ENCODE peak calls at places on chromosomes 12 and 14, in four cellular contexts. I, T, R and J are unnamed samples.

GRCh38 chr12:27463826-27464554 is 17.5 kb downstream of the SMCO2 start:
- DNase-seq in I (no peak), T (no peak), R (peak; percentile 90), J (no peak)

GRCh38 chr12:15830538-15830937 is 41.4 kb upstream of the EPS8 start:
- DNase-seq in I (no peak), T (peak; percentile 7), R (peak; percentile 65), J (no peak)

GRCh38 chr14:53148612-53149202 is 4.4 kb downstream of the DDHD1 start:
- DNase-seq in I (no peak), T (no peak), R (peak; percentile 10), J (peak; percentile 11)

GRCh38 chr14:53368714-53369191 is 215.6 kb upstream of the DDHD1 start:
- DNase-seq in I (no peak), T (no peak), R (peak; percentile 94), J (peak; percentile 59)

GRCh38 chr12:120061815-120062214 is 54.7 kb downstream of the RAB35 start:
- DNase-seq in I (no peak), T (no peak), R (no peak), J (no peak)

GRCh38 chr12:29402437-29402836 is 21.5 kb upstream of the ERGIC2 start:
- DNase-seq in I (no peak), T (no peak), R (no peak), J (no peak)

GRCh38 chr14:100857196-100857922 is 31.4 kb downstream of the MEG3 start:
- DNase-seq in I (peak; percentile 60), T (no peak), R (no peak), J (no peak)

GRCh38 chr14:102131741-102132140 is 8.0 kb upstream of the WDR20 start:
- DNase-seq in I (no peak), T (peak; percentile 87), R (no peak), J (peak; percentile 28)

GRCh38 chr12:64951944-64952343 is 127.5 kb downstream of the TBC1D30 start:
- DNase-seq in I (no peak), T (no peak), R (no peak), J (no peak)

GRCh38 chr12:132765366-132765765 is 3.7 kb upstream of the ANKLE2 start:
- DNase-seq in I (no peak), T (no peak), R (no peak), J (no peak)

GRCh38 chr12:98483621-98484455 is 31.6 kb upstream of the TMPO start:
- DNase-seq in I (peak; percentile 21), T (no peak), R (no peak), J (no peak)

GRCh38 chr12:121223283-121223946 is 13.5 kb downstream of the P2RX4 start:
- DNase-seq in I (no peak), T (no peak), R (no peak), J (no peak)

GRCh38 chr12:19058235-19059021 is 71.1 kb upstream of the PLEKHA5 start:
- DNase-seq in I (no peak), T (no peak), R (peak; percentile 34), J (no peak)

GRCh38 chr14:45902241-45902640 is 649.2 kb upstream of the MIS18BP1 start:
- DNase-seq in I (no peak), T (no peak), R (no peak), J (no peak)

GRCh38 chr12:99413751-99414150 is 233.8 kb upstream of the GARIN6 start:
- DNase-seq in I (no peak), T (no peak), R (no peak), J (no peak)

GRCh38 chr12:106767954-106768501 is 6.5 kb upstream of the RIC8B start:
- DNase-seq in I (no peak), T (peak; percentile 58), R (peak; percentile 24), J (peak; percentile 94)

GRCh38 chr12:94571556-94571955 is 78.8 kb downstream of the TMCC3 start:
- DNase-seq in I (no peak), T (peak; percentile 80), R (peak; percentile 85), J (peak; percentile 95)

GRCh38 chr12:55428844-55429243 is 2.8 kb downstream of the OR6C76 start:
- DNase-seq in I (no peak), T (no peak), R (no peak), J (no peak)

GRCh38 chr12:67519824-67520433 is 128.6 kb upstream of the DYRK2 start:
- DNase-seq in I (no peak), T (peak; percentile 53), R (no peak), J (no peak)

GRCh38 chr12:106364261-106364660 is 6.7 kb downstream of the POLR3B start:
- DNase-seq in I (no peak), T (no peak), R (no peak), J (no peak)

GRCh38 chr14:63203618-63204406 is 431 bp upstream of the RHOJ start:
- DNase-seq in I (no peak), T (no peak), R (peak; percentile 88), J (peak; percentile 79)

GRCh38 chr12:127191124-127191523 is 1075.8 kb upstream of the TMEM132C start:
- DNase-seq in I (no peak), T (no peak), R (peak; percentile 93), J (peak; percentile 88)

GRCh38 chr12:95790025-95790911 is at the start of gene NTN4:
- DNase-seq in I (no peak), T (peak; percentile 79), R (peak; percentile 26), J (no peak)

GRCh38 chr12:48454675-48455074 is 17.7 kb upstream of the ANP32D start:
- DNase-seq in I (no peak), T (peak; percentile 67), R (peak; percentile 57), J (peak; percentile 36)

GRCh38 chr12:128727461-128727860 is 96.3 kb downstream of the SLC15A4 start:
- DNase-seq in I (no peak), T (no peak), R (no peak), J (peak; percentile 64)

GRCh38 chr12:7123806-7124519 is 4.7 kb downstream of the RBP5 start:
- DNase-seq in I (no peak), T (no peak), R (no peak), J (peak; percentile 36)

GRCh38 chr12:89236748-89237428 is 115.4 kb downstream of the DUSP6 start:
- DNase-seq in I (no peak), T (peak; percentile 82), R (peak; percentile 63), J (peak; percentile 24)

GRCh38 chr12:125092872-125093680 is 27.8 kb downstream of the AACS start:
- DNase-seq in I (no peak), T (no peak), R (peak; percentile 69), J (peak; percentile 75)

GRCh38 chr12:1918875-1919236 is 404 bp upstream of the CACNA2D4 start:
- DNase-seq in I (no peak), T (no peak), R (no peak), J (no peak)

GRCh38 chr12:109027767-109028166 is 6.9 kb upstream of the SVOP start:
- DNase-seq in I (no peak), T (no peak), R (peak; percentile 11), J (no peak)

GRCh38 chr14:102916347-102917055 is 6.0 kb upstream of the AMN start:
- DNase-seq in I (no peak), T (no peak), R (no peak), J (no peak)

GRCh38 chr12:120761581-120761980 is 36.0 kb downstream of the ACADS start:
- DNase-seq in I (peak; percentile 66), T (peak; percentile 66), R (peak; percentile 86), J (peak; percentile 61)

GRCh38 chr12:53465679-53466078 is 13.8 kb downstream of the PCBP2 start:
- DNase-seq in I (no peak), T (no peak), R (no peak), J (no peak)

GRCh38 chr12:6083606-6084005 is 40.9 kb downstream of the VWF start:
- DNase-seq in I (no peak), T (peak; percentile 68), R (peak; percentile 30), J (no peak)